ENCODE peak calls at places on chromosomes 12 and 14, in nine cellular contexts. Q is body of pancreas, W is transverse colon, C is H1, A is suprapubic skin, X is Peyer's patch, P is IMR-90, S is tibial nerve, D is breast epithelium. B is an unnamed sample.
A peak's percentile ranks its signal among the peaks of the same experiment; 100 is the strongest.

GRCh38 chr14:50985124-50985815 is 41.0 kb upstream of the PYGL start:
- DNase-seq in Q (no peak), W (no peak), C (no peak), A (no peak), X (no peak), P (no peak), S (no peak), D (no peak), B (no peak)

GRCh38 chr14:43503508-43503907 is 1003.6 kb downstream of the FSCB start:
- DNase-seq in Q (no peak), W (no peak), C (no peak), A (no peak), X (no peak), P (no peak), S (no peak), D (no peak), B (no peak)

GRCh38 chr12:19546611-19547162 is 107.4 kb downstream of the AEBP2 start:
- DNase-seq in Q (no peak), W (no peak), C (no peak), A (no peak), X (no peak), P (peak; percentile 54), S (no peak), D (no peak), B (no peak)

GRCh38 chr14:75049731-75050201 is 1.5 kb downstream of the MLH3 start:
- DNase-seq in Q (no peak), W (no peak), C (no peak), A (no peak), X (no peak), P (no peak), S (no peak), D (no peak), B (no peak)

GRCh38 chr12:130242506-130242905 is 80.2 kb downstream of the FZD10 start:
- DNase-seq in Q (no peak), W (no peak), C (no peak), A (no peak), X (no peak), P (no peak), S (no peak), D (no peak), B (no peak)

GRCh38 chr14:65098586-65098985 is 3.7 kb downstream of the MAX start:
- DNase-seq in Q (no peak), W (no peak), C (no peak), A (no peak), X (no peak), P (peak; percentile 46), S (no peak), D (no peak), B (no peak)

GRCh38 chr12:14960548-14961465 is 594 bp downstream of the ARHGDIB start:
- DNase-seq in Q (peak; percentile 17), W (peak; percentile 21), C (no peak), A (no peak), X (peak; percentile 72), P (peak; percentile 36), S (no peak), D (no peak), B (no peak)

GRCh38 chr12:51480978-51481377 is 56.3 kb downstream of the SLC4A8 start:
- DNase-seq in Q (no peak), W (no peak), C (no peak), A (no peak), X (no peak), P (no peak), S (no peak), D (no peak), B (no peak)

GRCh38 chr12:130916251-130916911 is 37.3 kb upstream of the ADGRD1 start:
- DNase-seq in Q (peak; percentile 66), W (peak; percentile 30), C (peak; percentile 53), A (no peak), X (peak; percentile 62), P (peak; percentile 28), S (no peak), D (no peak), B (no peak)

GRCh38 chr12:55470088-55470830 is at the start of gene OR6C70:
- DNase-seq in Q (no peak), W (no peak), C (peak; percentile 2), A (no peak), X (no peak), P (no peak), S (no peak), D (no peak), B (no peak)

GRCh38 chr12:121765573-121765972 is 27.9 kb downstream of the RHOF start:
- DNase-seq in Q (no peak), W (no peak), C (no peak), A (no peak), X (no peak), P (peak; percentile 97), S (no peak), D (no peak), B (no peak)

DNA sequence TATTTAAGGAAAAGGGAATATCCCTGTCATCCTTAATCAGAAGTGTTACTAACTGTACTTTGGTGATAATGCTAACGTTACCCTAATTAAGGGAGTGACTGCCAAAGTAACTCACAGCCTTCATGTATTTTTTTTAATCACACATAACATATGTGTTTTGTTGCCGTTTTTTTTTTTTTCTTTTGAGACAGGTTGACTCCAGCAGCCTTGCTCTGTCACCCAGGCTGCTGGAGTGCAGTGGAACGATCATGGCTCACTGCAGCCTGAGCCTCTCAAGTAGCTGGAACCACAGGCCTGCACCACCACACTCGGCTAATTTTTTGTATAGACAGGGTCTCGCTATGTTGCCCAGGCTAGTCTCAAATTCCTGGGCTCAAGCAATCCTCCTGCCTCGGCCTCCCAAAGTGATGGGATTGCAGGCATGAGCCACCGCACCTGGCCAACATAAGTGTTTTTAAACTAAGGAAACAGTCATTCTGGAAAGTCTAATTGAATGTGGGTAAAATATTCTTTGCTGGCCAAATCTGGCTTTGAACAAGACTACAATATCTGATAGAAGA is 56.5 kb downstream of the HECTD4 start:
- DNase-seq in Q (no peak), W (no peak), C (no peak), A (no peak), X (no peak), P (no peak), S (no peak), D (no peak), B (no peak)
- TF ChIP-seq POLR2A in Q (no peak), W (no peak), C (no peak), A (no peak), X (no peak), P (no peak), S (no peak), D (no peak), B (no peak)

GRCh38 chr14:61661471-61661988 is 33.8 kb upstream of the HIF1A start:
- DNase-seq in Q (no peak), W (no peak), C (no peak), A (no peak), X (no peak), P (peak; percentile 58), S (no peak), D (no peak), B (no peak)
- H3K4me3 ChIP-seq in Q (no peak overlapping the region), W (no peak overlapping the region), C (no peak overlapping the region), A (no peak overlapping the region), X (no peak overlapping the region), P (no peak overlapping the region), S (no peak overlapping the region), D (no peak overlapping the region), B (no peak overlapping the region)

GRCh38 chr14:24816929-24817637 is 183.1 kb upstream of the GZMB start:
- DNase-seq in Q (peak; percentile 82), W (peak; percentile 73), C (no peak), A (no peak), X (peak; percentile 72), P (no peak), S (no peak), D (no peak), B (no peak)

GRCh38 chr14:24816011-24816928 is 182.3 kb upstream of the GZMB start:
- DNase-seq in Q (peak; percentile 81), W (peak; percentile 28), C (no peak), A (no peak), X (peak; percentile 55), P (peak; percentile 37), S (no peak), D (no peak), B (no peak)

GRCh38 chr14:24817638-24818053 is 183.7 kb upstream of the GZMB start:
- DNase-seq in Q (peak; percentile 32), W (peak; percentile 15), C (no peak), A (no peak), X (no peak), P (peak; percentile 52), S (no peak), D (no peak), B (no peak)

GRCh38 chr14:24818823-24819341 is 184.9 kb upstream of the GZMB start:
- DNase-seq in Q (no peak), W (no peak), C (no peak), A (no peak), X (no peak), P (no peak), S (no peak), D (no peak), B (no peak)

DNA sequence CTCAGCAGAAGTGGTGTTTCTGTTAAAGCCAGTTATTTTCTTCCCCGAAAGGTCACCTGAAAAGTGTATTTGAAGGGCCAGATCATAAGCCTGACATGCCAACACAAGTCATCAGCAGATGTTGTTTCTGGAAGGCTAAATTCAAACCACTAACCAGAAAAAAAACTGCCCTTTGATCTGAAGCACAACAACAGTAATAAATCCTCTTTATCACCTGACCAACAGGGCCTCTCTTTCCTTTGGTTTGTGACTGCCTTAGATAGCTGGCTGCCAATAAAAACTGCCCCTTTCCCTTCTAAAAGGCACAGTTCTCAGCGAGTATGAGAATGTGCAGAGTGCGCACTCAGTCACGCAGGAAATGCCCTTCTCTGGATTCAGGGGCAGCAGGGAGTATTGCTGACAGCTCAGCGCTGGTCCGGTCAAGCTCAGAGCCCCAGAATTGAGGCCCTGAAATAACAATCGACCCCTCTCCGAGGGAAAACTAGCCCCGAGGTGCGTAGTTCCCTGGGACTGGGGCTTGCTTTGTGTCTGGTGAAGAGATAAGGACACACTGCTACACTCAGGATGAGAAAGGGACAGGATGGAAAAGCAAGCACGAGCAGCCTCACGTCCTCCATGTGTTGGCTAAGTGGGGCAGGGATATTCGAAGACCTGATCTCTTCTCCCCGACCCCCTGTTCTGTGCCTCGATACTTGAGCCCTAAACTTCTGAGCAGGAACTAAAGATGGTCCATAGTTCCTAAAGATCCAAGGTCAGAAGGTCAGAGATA is 184.2 kb upstream of the GZMB start:
- DNase-seq in Q (peak; percentile 41), W (peak; percentile 41), C (no peak), A (no peak), X (peak; percentile 62), P (no peak), S (no peak), D (no peak), B (no peak)
- TF ChIP-seq CTCF in Q (no peak), W (no peak), C (no peak), A (no peak), X (no peak), P (no peak), S (no peak), D (no peak), B (no peak)

DNA sequence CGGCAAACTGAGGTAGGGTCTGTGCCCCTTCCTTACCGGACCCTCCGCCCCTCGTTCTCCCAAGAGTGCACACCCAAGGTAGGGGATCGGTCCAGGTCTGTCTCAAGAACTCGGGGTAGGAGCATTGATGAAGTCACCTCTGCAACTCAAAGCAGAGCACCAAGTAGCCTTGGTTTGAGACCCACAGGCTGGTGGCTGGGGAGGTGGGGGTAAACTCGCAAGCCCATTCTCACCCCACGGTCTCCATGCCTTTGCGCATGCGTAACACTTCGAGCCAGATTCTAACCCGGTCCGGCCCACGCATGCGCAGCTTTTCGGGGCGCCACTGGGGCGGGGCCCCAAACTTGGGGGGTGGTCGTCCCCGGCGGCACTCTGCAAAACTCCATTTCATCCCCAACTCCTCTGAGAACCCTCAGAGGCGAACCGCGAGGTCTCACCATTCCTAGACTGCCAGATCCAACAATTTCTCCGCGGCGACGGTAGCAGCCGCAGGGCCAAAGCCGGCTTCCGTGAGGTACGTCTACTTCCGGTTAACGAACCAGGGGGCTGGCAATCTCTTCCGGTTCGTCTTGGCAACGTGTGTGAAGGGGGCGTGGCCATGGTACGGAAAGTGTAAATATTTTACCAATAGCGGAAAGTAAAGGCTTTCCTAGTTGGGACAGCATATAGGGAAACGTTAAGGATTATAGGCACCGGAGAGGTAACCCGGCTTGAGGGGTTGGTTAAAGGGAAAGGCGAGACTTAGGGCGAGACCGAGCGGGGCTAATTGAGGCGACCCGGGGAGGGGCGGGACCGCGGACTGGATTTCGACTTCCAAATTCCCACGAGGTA is at the start of gene MCRS1:
- DNase-seq in Q (peak; percentile 93), W (peak; percentile 93), C (peak; percentile 44), A (peak; percentile 94), X (peak; percentile 96), P (peak; percentile 89), S (peak; percentile 74), D (peak; percentile 84), B (peak; percentile 97)
- TF ChIP-seq POLR2A in Q (peak; percentile 30), W (peak; percentile 75), C (peak; percentile 95), A (no peak), X (peak; percentile 64), P (peak; percentile 96), S (peak; percentile 52), D (peak; percentile 45), B (no peak)

B was measured in lower leg skin.